ENCODE peak calls at places on chromosomes 13 and 19, in six cellular contexts. R is heart left ventricle, Y is fibroblast of the aortic adventitia, A is neural progenitor cell, L is DND-41, H is psoas muscle. G is an unnamed sample.

GRCh38 chr19:9823816-9824215 is 3.9 kb upstream of the UBL5 start:
- DNase-seq in R (no peak), Y (no peak), A (no peak), L (no peak), H (peak), G (no peak)

GRCh38 chr13:88031980-88032562 is 360.9 kb downstream of the SLITRK5 start:
- DNase-seq in R (no peak), Y (no peak), A (no peak), L (no peak), H (no peak), G (no peak)

GRCh38 chr13:79988573-79988972 is 352.4 kb downstream of the SPRY2 start:
- DNase-seq in R (no peak), Y (peak), A (no peak), L (no peak), H (no peak), G (peak)

GRCh38 chr19:19444694-19445155 is 39.2 kb downstream of the GATAD2A start:
- DNase-seq in R (no peak), Y (peak), A (no peak), L (no peak), H (no peak), G (peak)

GRCh38 chr19:10858204-10858828 is 10.1 kb downstream of the C19orf38 start:
- DNase-seq in R (no peak), Y (peak), A (peak), L (peak), H (no peak), G (no peak)

GRCh38 chr19:7853760-7854107 is 20.5 kb downstream of the PRR36 start:
- DNase-seq in R (no peak), Y (no peak), A (no peak), L (no peak), H (no peak), G (no peak)

GRCh38 chr13:98909016-98909415 is 68.8 kb downstream of the DOCK9 start:
- DNase-seq in R (no peak), Y (peak), A (no peak), L (no peak), H (no peak), G (no peak)

GRCh38 chr13:23069571-23069970 is 111.2 kb upstream of the SGCG start:
- DNase-seq in R (no peak), Y (peak), A (no peak), L (no peak), H (no peak), G (no peak)

GRCh38 chr13:76225815-76226489 is 589.8 kb downstream of the LMO7 start:
- DNase-seq in R (peak), Y (peak), A (peak), L (no peak), H (peak), G (no peak)

GRCh38 chr13:75704194-75704941 is 68.2 kb downstream of the LMO7 start:
- DNase-seq in R (no peak), Y (peak), A (no peak), L (no peak), H (no peak), G (no peak)

GRCh38 chr13:73991384-73991783 is 142.8 kb downstream of the KLF12 start:
- DNase-seq in R (no peak), Y (no peak), A (no peak), L (no peak), H (no peak), G (no peak)

GRCh38 chr19:33293255-33294057 is 8.9 kb downstream of the CEBPA start:
- DNase-seq in R (no peak), Y (peak), A (no peak), L (no peak), H (peak), G (no peak)

GRCh38 chr19:38719761-38720558 is 24.3 kb downstream of the CAPN12 start:
- DNase-seq in R (no peak), Y (no peak), A (no peak), L (no peak), H (no peak), G (no peak)

GRCh38 chr19:31177230-31177629 is 172.0 kb downstream of the TSHZ3 start:
- DNase-seq in R (no peak), Y (no peak), A (no peak), L (no peak), H (no peak), G (no peak)

GRCh38 chr13:96218475-96218874 is 128.6 kb downstream of the HS6ST3 start:
- DNase-seq in R (no peak), Y (no peak), A (no peak), L (no peak), H (no peak), G (no peak)

GRCh38 chr13:64505511-64505910 is 2724.6 kb downstream of the PCDH9 start:
- DNase-seq in R (no peak), Y (peak), A (no peak), L (no peak), H (no peak), G (no peak)

GRCh38 chr19:29528946-29529645 is 3.3 kb downstream of the VSTM2B start:
- DNase-seq in R (no peak), Y (no peak), A (peak), L (no peak), H (peak), G (no peak)

DNA sequence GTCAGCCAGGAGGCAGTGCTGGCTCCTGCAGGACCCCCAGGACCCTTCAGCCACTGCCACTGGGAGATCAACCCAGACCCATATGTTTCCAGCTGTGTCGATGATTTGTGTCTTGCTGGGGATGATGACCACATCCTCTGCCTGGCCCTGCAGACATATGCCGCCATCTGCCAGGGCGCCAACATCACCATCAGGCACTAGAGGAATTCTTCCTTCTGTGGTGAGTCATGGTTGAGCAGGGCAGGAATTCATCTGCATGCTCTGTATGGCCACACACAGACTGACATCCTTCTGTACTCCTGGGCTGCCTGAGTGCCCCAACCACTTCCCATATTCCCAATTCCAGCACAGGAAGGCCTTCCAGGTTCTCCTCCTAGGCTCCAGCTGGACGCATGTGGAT is 27.1 kb upstream of the FXYD3 start:
- DNase-seq in R (no peak), Y (peak), A (no peak), L (no peak), H (no peak), G (no peak)
- TF ChIP-seq CTCF in R (no peak), Y (no peak), A (no peak), L (no peak), H (no peak), G (no peak)

GRCh38 chr19:917323-918151 is at the start of gene KISS1R:
- DNase-seq in R (no peak), Y (peak), A (peak), L (no peak), H (no peak), G (peak)
- TF ChIP-seq CTCF in R (peak), Y (peak), A (peak), L (no peak), H (peak), G (peak)

GRCh38 chr19:57887195-57887941 is 1.5 kb downstream of the ZNF814 start:
- DNase-seq in R (no peak), Y (peak), A (peak), L (no peak), H (no peak), G (no peak)
- TF ChIP-seq CTCF in R (no peak), Y (no peak), A (peak), L (no peak), H (no peak), G (no peak)

DNA sequence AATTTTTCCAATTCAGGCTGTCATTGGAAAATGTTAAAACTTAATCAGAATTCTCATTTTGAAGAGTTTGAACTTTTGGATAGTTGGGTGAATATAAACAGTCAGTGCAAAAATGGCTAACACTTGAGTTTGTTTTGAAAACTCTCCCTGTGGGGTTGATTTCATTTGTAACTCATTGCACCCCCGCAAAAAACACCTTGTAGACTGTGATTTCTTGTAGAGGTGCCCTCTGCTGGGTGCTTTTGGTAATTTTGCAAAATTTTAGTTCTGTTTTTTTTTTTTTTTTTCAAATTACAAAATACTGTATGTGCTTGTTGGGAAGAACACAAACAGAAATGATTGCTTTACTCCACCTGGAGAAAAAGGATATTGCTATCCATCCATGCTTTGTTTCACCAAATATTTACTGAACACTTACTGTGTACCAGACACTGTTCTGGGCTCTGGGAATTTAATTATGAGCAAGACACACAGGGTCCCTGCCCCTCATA is 28.2 kb upstream of the GPI start:
- DNase-seq in R (no peak), Y (peak), A (peak), L (peak), H (no peak), G (no peak)
- TF ChIP-seq CTCF in R (peak), Y (peak), A (peak), L (peak), H (peak), G (no peak)

DNA sequence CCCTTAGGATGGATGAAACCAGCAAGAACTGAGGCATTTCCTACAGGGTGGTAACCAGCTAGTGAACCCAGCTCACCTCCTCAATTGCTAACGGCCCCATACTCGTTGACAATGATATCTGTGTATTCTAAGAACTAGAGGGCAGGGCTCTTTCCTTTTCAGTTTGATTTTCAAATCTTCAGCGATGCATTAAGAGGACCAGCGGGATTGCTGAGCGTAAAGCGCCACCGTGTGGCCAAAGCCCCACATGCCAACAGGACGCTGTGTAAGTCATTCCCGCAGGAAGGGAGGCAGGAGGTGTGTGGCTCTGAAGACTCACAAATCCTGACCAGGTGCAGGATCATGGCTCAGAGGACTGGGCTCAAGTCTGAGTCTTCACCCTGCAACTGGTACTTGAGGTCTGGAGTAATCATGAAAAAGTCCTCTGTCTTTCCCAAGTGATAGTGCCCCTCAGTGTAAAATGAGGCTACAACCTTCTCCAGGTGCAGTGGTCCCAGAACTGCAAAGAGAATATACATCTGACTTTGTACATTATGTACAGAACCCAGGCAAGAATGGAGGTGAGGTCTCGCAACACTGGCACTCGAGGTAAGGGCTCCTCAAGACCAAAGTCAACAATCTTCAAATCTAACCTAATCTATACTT is 40.9 kb downstream of the C13orf42 start:
- DNase-seq in R (peak), Y (peak), A (peak), L (peak), H (peak), G (peak)
- TF ChIP-seq CTCF in R (peak), Y (peak), A (peak), L (peak), H (peak), G (peak)

GRCh38 chr19:51602189-51602854 is 27.9 kb downstream of the SIGLEC5 start:
- DNase-seq in R (no peak), Y (no peak), A (no peak), L (no peak), H (no peak), G (no peak)

GRCh38 chr19:51610576-51610975 is 19.6 kb downstream of the SIGLEC5 start:
- DNase-seq in R (no peak), Y (no peak), A (no peak), L (no peak), H (no peak), G (no peak)

GRCh38 chr19:51607077-51607476 is 23.1 kb downstream of the SIGLEC5 start:
- DNase-seq in R (no peak), Y (no peak), A (no peak), L (no peak), H (no peak), G (no peak)

GRCh38 chr19:51607920-51608562 is 22.2 kb downstream of the SIGLEC5 start:
- DNase-seq in R (peak), Y (peak), A (peak), L (peak), H (peak), G (peak)
- TF ChIP-seq CTCF in R (peak), Y (peak), A (peak), L (peak), H (peak), G (no peak)

GRCh38 chr13:33761744-33762143 is 56.2 kb upstream of the RFC3 start:
- DNase-seq in R (no peak), Y (no peak), A (peak), L (no peak), H (no peak), G (no peak)
- TF ChIP-seq CTCF in R (no peak), Y (no peak), A (peak), L (no peak), H (no peak), G (no peak)

GRCh38 chr13:63425131-63425530 is 2009.5 kb upstream of the PCDH20 start:
- DNase-seq in R (no peak), Y (no peak), A (no peak), L (no peak), H (no peak), G (no peak)

GRCh38 chr13:63421113-63421512 is 2005.5 kb upstream of the PCDH20 start:
- DNase-seq in R (no peak), Y (no peak), A (no peak), L (no peak), H (no peak), G (no peak)

GRCh38 chr13:63420685-63421084 is 2005.0 kb upstream of the PCDH20 start:
- DNase-seq in R (no peak), Y (no peak), A (no peak), L (no peak), H (no peak), G (no peak)
- TF ChIP-seq CTCF in R (no peak), Y (no peak), A (no peak), L (no peak), H (no peak), G (no peak)

GRCh38 chr19:590750-591098 is 1.0 kb downstream of the HCN2 start:
- DNase-seq in R (no peak), Y (no peak), A (no peak), L (no peak), H (no peak), G (no peak)

GRCh38 chr19:590396-590745 is 690 bp downstream of the HCN2 start:
- DNase-seq in R (no peak), Y (peak), A (peak), L (no peak), H (no peak), G (no peak)

GRCh38 chr19:589693-590395 is at the start of gene HCN2:
- DNase-seq in R (no peak), Y (no peak), A (no peak), L (no peak), H (no peak), G (no peak)

GRCh38 chr19:588758-589692 is 656 bp upstream of the HCN2 start:
- DNase-seq in R (no peak), Y (no peak), A (peak), L (no peak), H (no peak), G (no peak)

GRCh38 chr19:588093-588742 is 1.5 kb upstream of the HCN2 start:
- DNase-seq in R (peak), Y (peak), A (peak), L (peak), H (no peak), G (peak)
- TF ChIP-seq CTCF in R (peak), Y (peak), A (peak), L (peak), H (no peak), G (no peak)

DNA sequence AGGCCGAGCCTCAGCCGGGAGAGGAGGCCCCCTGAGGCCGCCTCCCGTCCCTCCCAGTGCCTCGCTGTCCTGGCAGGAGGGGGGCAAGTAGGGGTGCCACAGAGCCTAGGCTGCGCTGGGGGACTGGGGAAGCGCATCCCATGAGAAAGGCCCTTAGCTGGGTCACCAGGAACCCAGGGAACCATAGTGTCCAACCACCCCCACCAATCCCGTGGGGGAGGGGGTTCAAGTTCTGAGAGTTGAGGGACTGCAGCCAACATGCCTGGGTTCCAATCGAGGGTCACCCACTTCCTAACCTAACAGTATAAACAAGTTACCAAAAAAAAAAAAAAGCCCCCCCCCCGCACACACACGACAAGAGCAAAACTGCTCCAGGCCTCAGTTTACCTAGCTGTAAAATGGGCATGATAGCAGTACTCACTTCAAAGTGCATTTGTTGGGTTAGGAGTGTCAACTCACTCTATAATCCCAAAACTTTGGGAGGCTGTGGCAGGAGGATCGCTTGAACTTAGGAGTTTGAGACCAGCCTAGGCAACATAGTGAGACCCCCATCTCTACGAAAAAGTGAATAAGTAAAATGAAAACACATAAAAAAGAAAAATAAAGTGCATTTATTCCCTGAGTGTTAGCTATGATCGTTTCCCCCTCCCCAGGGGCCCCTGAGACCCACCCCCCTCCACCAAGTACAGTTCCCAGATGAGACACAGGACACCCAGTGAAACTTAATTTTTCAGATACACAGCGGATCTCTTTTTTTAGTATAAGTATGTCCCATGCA is 28.8 kb upstream of the NANOS3 start:
- DNase-seq in R (no peak), Y (no peak), A (no peak), L (no peak), H (no peak), G (no peak)
- TF ChIP-seq CTCF in R (no peak), Y (no peak), A (no peak), L (no peak), H (no peak), G (no peak)

G was measured in stomach.